ENCODE peak calls at places on chromosomes 12 and 14, in ten cellular contexts. W is tibial artery; D is left kidney; N is anterior cingulate cortex; S is stimulated activated CD4-positive, alpha-beta T cell treated with anti-CD3 and anti-CD28 coated beads, Interleukin-15, amount 100 ng/mL, for 24 hours; I is lower lobe of right lung; B is left cardiac atrium; G is mucosa of descending colon; J is stomach; L is NCI-H226. Z is an unnamed sample.

GRCh38 chr12:12534975-12535374 is 27.7 kb downstream of the DUSP16 start:
- DNase-seq in S (no peak), L (no peak), J (no peak), D (no peak), G (no peak), N (no peak), I (no peak), W (no peak), B (no peak), Z (peak)

GRCh38 chr12:102054345-102054744 is 7.4 kb downstream of the WASHC3 start:
- DNase-seq in W (no peak), G (no peak), L (no peak), S (no peak), N (no peak), D (no peak), B (no peak), J (no peak), I (no peak), Z (no peak)

GRCh38 chr14:77217551-77217950 is 36.0 kb downstream of the TMEM63C start:
- DNase-seq in L (no peak), S (no peak), J (no peak), B (no peak), D (no peak), N (no peak), I (no peak), W (no peak), G (no peak), Z (no peak)

GRCh38 chr14:21729703-21730212 is 56.1 kb upstream of the OR4E1 start:
- DNase-seq in G (no peak), W (no peak), D (no peak), S (no peak), J (no peak), L (no peak), N (no peak), B (no peak), I (no peak), Z (no peak)

GRCh38 chr12:56634242-56634836 is 4.2 kb upstream of the BAZ2A start:
- DNase-seq in I (peak), J (peak), G (peak), B (peak), N (no peak), L (peak), D (peak), W (peak), S (peak), Z (peak)

GRCh38 chr14:76500480-76500879 is 124.5 kb downstream of the ESRRB start:
- DNase-seq in L (no peak), W (no peak), S (no peak), N (no peak), D (no peak), J (no peak), I (no peak), B (no peak), G (no peak), Z (no peak)

GRCh38 chr12:8742501-8742900 is 44.7 kb downstream of the RIMKLB start:
- DNase-seq in I (no peak), J (no peak), N (no peak), D (no peak), B (no peak), S (no peak), L (peak), G (no peak), W (no peak), Z (no peak)

GRCh38 chr12:105554856-105555255 is 224.4 kb downstream of the C12orf75 start:
- DNase-seq in N (no peak), L (no peak), J (no peak), B (no peak), S (no peak), G (no peak), W (no peak), I (no peak), D (no peak), Z (no peak)

GRCh38 chr14:90381999-90382451 is 14.8 kb upstream of the CALM1 start:
- DNase-seq in G (peak), I (peak), D (peak), S (peak), N (no peak), J (peak), B (peak), W (peak), L (no peak), Z (peak)

GRCh38 chr14:102927878-102928411 is 5.5 kb downstream of the AMN start:
- DNase-seq in L (no peak), I (peak), G (peak), J (no peak), D (peak), N (no peak), W (no peak), B (no peak), S (no peak), Z (no peak)

GRCh38 chr12:48105321-48105866 is 485 bp downstream of the SENP1 start:
- DNase-seq in J (no peak), S (peak), L (peak), B (no peak), N (no peak), W (peak), G (no peak), I (no peak), D (no peak), Z (no peak)

GRCh38 chr12:2165021-2165420 is 112.2 kb downstream of the CACNA1C start:
- DNase-seq in D (peak), L (no peak), J (no peak), B (no peak), S (no peak), N (no peak), G (no peak), I (no peak), W (no peak), Z (no peak)